ENCODE peak calls at places on chromosome 9, in five cellular contexts. A is mucosa of descending colon, R is WTC11, O is GM12864, L is MCF 10A. M is an unnamed sample.

GRCh38 chr9:135939351-135940265 is 21.6 kb downstream of the UBAC1 start:
- DNase-seq in A (no peak), R (no peak), O (no peak), L (no peak), M (peak)

GRCh38 chr9:35869621-35870216 is 482 bp downstream of the OR13J1 start:
- DNase-seq in A (no peak), R (no peak), O (no peak), L (peak), M (peak)

GRCh38 chr9:16828335-16829281 is 41.9 kb downstream of the BNC2 start:
- DNase-seq in A (peak), R (peak), O (no peak), L (no peak), M (peak)

GRCh38 chr9:85262333-85262732 is 479.4 kb downstream of the AGTPBP1 start:
- DNase-seq in A (no peak), R (no peak), O (no peak), L (no peak), M (no peak)

GRCh38 chr9:138048184-138048583 is 170.6 kb downstream of the CACNA1B start:
- DNase-seq in A (no peak), R (no peak), O (no peak), L (no peak), M (no peak)

GRCh38 chr9:93435386-93435785 is 16.1 kb upstream of the FAM120A start:
- DNase-seq in A (no peak), R (no peak), O (no peak), L (no peak), M (no peak)

GRCh38 chr9:129245276-129245675 is 67.2 kb upstream of the IER5L start:
- DNase-seq in A (no peak), R (no peak), O (no peak), L (peak), M (peak)

GRCh38 chr9:14511452-14511851 is 181.8 kb downstream of the ZDHHC21 start:
- DNase-seq in A (no peak), R (no peak), O (no peak), L (no peak), M (peak)

GRCh38 chr9:16768816-16769215 is 101.7 kb downstream of the BNC2 start:
- DNase-seq in A (no peak), R (no peak), O (no peak), L (no peak), M (no peak)

GRCh38 chr9:20552874-20553624 is 69.2 kb downstream of the MLLT3 start:
- DNase-seq in A (no peak), R (no peak), O (no peak), L (no peak), M (peak)

GRCh38 chr9:76230961-76231360 is 163.3 kb downstream of the RFK start:
- DNase-seq in A (no peak), R (no peak), O (no peak), L (no peak), M (no peak)

GRCh38 chr9:7150153-7150890 is 392.5 kb downstream of the KDM4C start:
- DNase-seq in A (peak), R (no peak), O (no peak), L (no peak), M (no peak)

GRCh38 chr9:137286980-137287383 is 9.5 kb downstream of the TOR4A start:
- DNase-seq in A (peak), R (peak), O (no peak), L (peak), M (peak)

GRCh38 chr9:16986441-16987387 is 116.2 kb upstream of the BNC2 start:
- DNase-seq in A (no peak), R (no peak), O (no peak), L (peak), M (no peak)

GRCh38 chr9:85729882-85730281 is 11.9 kb downstream of the AGTPBP1 start:
- DNase-seq in A (no peak), R (no peak), O (no peak), L (peak), M (no peak)

GRCh38 chr9:107586493-107586892 is 96.9 kb upstream of the KLF4 start:
- DNase-seq in A (no peak), R (no peak), O (no peak), L (no peak), M (peak)

GRCh38 chr9:36407122-36407723 is 7.2 kb upstream of the RNF38 start:
- DNase-seq in A (peak), R (peak), O (peak), L (peak), M (peak)

GRCh38 chr9:130988905-130989304 is 20.1 kb upstream of the LAMC3 start:
- DNase-seq in A (no peak), R (no peak), O (no peak), L (no peak), M (no peak)

GRCh38 chr9:24961787-24962186 is 416.1 kb upstream of the IZUMO3 start:
- DNase-seq in A (no peak), R (no peak), O (no peak), L (no peak), M (no peak)

GRCh38 chr9:125416517-125416916 is 154.9 kb downstream of the GAPVD1 start:
- DNase-seq in A (no peak), R (no peak), O (no peak), L (no peak), M (no peak)

GRCh38 chr9:20208951-20209350 is 413.3 kb downstream of the MLLT3 start:
- DNase-seq in A (no peak), R (no peak), O (no peak), L (no peak), M (peak)

GRCh38 chr9:99237356-99237755 is 15.3 kb downstream of the SEC61B start:
- DNase-seq in A (no peak), R (no peak), O (no peak), L (no peak), M (no peak)

GRCh38 chr9:99234618-99235017 is 12.5 kb downstream of the SEC61B start:
- DNase-seq in A (no peak), R (no peak), O (no peak), L (no peak), M (no peak)

GRCh38 chr9:99235874-99236627 is 14.0 kb downstream of the SEC61B start:
- DNase-seq in A (no peak), R (no peak), O (peak), L (no peak), M (no peak)

GRCh38 chr9:99235069-99235468 is 13.0 kb downstream of the SEC61B start:
- DNase-seq in A (no peak), R (no peak), O (no peak), L (no peak), M (no peak)

GRCh38 chr9:99231708-99232107 is 9.6 kb downstream of the SEC61B start:
- DNase-seq in A (peak), R (peak), O (no peak), L (peak), M (peak)
- TF ChIP-seq CTCF in A (no peak), R (peak), O (peak), L (peak), M (peak)

DNA sequence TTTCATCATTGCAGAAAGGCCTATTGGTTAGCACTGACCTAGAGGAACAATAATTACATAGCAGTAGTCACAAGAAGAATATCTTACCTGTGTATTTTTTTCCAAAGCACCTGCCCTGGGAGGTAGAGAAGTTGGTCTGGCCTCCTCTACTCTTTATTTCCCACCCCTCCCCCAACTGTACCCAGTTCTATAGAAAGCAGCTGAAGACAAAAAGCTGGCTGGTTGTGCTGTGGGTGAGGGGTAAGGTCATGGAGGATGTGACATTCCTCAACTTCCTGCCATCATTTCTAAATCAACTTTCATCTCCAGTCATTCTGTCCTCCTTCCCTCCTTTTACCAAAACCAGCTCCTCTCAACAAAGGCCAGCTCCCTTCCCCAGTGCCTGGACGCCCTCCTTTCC is 7.0 kb upstream of the STRBP start:
- DNase-seq in A (no peak), R (no peak), O (no peak), L (no peak), M (no peak)
- TF ChIP-seq CTCF in A (no peak), R (no peak), O (no peak), L (no peak), M (no peak)

DNA sequence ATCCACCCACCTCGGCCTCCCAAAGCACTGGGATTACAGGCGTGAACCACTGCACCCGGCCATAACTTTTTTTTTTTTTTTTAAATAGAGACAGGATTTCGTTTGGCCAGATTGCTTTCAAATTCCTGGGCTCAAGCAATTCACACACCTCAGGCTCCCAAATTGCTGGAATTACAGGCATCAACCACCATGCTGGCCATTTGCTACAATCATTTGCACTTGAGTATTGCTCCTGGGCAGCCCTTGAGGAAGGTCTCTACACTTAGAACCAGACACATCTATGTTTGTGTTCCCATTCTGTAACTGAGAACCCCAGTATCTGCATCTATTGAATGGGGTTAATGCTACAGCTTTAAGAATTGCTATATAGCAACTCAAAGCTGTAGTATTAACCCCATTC is 496.4 kb upstream of the TNC start:
- DNase-seq in A (no peak), R (no peak), O (no peak), L (no peak), M (no peak)
- TF ChIP-seq CTCF in A (no peak), R (no peak), O (no peak), L (no peak), M (no peak)

GRCh38 chr9:404229-404628 is 189.6 kb downstream of the DOCK8 start:
- DNase-seq in A (no peak), R (no peak), O (no peak), L (no peak), M (peak)

DNA sequence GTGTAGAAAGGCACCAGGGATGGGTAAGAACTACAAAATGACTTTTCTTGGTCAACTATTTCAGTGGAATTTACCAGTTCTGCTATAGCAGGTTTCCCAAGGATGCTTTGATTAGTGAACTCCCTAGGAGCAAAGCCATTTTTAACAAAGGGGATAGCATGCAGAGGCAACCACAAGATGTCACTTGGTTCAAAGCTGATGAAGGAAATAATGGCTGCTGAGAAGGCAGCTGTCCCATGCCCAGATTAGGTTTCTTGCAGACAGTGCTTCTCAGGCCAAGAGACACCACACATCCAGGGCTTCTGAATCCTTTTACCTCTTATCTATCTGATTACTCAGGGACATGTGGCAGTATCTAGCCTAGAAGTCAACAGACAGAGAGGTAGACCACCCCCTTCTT is 192.6 kb downstream of the DOCK8 start:
- DNase-seq in A (no peak), R (no peak), O (no peak), L (peak), M (peak)
- TF ChIP-seq CTCF in A (no peak), R (no peak), O (no peak), L (peak), M (peak)

DNA sequence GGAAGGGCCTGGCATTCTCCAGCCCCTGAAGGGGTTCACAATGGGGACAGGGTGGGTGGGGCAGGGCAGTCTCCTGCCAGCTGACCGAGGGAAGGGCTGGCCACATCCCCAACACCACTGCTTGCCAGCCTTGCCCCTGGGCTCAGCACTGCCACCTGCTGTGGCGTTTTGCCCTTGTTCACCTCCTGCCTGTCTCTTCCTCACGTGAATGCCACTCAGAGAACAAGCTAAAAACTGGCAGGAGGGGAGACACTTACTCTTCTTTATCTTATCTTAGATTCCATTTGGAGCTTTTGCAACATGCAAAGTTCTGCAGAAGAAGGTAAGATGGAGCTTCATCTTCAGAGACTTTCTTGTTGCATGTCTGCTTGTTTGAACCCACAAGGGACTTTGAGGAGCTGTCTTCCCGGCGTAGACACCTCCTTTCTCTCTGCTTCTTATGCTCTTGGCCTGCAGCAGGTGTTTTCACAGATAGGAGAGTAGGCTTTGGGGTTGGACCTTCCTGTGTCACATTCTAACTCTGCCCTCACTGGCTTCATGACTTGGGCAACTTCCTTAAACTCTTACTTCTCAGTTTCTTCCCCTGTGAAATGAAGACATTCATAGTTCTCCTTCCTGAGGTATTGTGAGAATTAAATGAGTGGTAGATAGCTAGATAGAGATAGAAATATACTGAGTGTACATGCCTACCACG is 4.1 kb downstream of the LRSAM1 start:
- DNase-seq in A (peak), R (no peak), O (no peak), L (peak), M (peak)
- TF ChIP-seq CTCF in A (peak), R (no peak), O (peak), L (peak), M (peak)